ENCODE peak calls at places on chromosomes 7 and 10, in nine cellular contexts. P, X, B, A, F, J, Y, R and D are unnamed samples.
A peak's percentile ranks its signal among the peaks of the same experiment; 100 is the strongest.

GRCh38 chr10:22805304-22805703 is 90.9 kb upstream of the PIP4K2A start:
- DNase-seq in P (peak; percentile 58), B (no peak), Y (no peak), F (no peak), A (peak; percentile 73), R (peak; percentile 31), X (peak; percentile 73), J (no peak), D (peak; percentile 81)

GRCh38 chr7:44325181-44325671 is at the start of gene CAMK2B:
- DNase-seq in J (no peak), P (no peak), X (peak; percentile 41), R (no peak), A (no peak), Y (no peak), F (peak; percentile 65), B (no peak), D (peak; percentile 19)

GRCh38 chr7:21192662-21193061 is 235.2 kb upstream of the SP4 start:
- DNase-seq in B (peak; percentile 39), J (no peak), F (no peak), A (peak; percentile 16), Y (no peak), R (peak; percentile 17), X (no peak), P (no peak), D (no peak)

GRCh38 chr10:31042670-31043069 is 11.0 kb upstream of the ZNF438 start:
- DNase-seq in F (no peak), R (no peak), P (no peak), A (no peak), B (no peak), J (no peak), Y (no peak), X (no peak), D (no peak)

GRCh38 chr10:98078774-98079173 is 48.4 kb upstream of the CRTAC1 start:
- DNase-seq in Y (no peak), X (no peak), R (peak; percentile 26), B (no peak), J (no peak), F (no peak), A (no peak), P (no peak), D (no peak)

GRCh38 chr10:80662429-80663211 is 124.9 kb downstream of the SH2D4B start:
- DNase-seq in P (peak; percentile 71), F (peak; percentile 95), A (peak; percentile 75), X (peak; percentile 84), J (peak; percentile 98), Y (peak; percentile 86), B (peak; percentile 65), R (peak; percentile 84), D (peak; percentile 87)

GRCh38 chr7:155883491-155884224 is 71.4 kb upstream of the SHH start:
- DNase-seq in X (no peak), P (no peak), B (no peak), Y (no peak), F (no peak), R (no peak), A (no peak), J (no peak), D (no peak)

GRCh38 chr7:52355059-52355458 is 680.4 kb upstream of the POM121L12 start:
- DNase-seq in R (peak; percentile 41), Y (no peak), B (no peak), P (no peak), X (no peak), J (peak; percentile 61), F (peak; percentile 37), A (no peak), D (no peak)

GRCh38 chr10:28253174-28253783 is 49.6 kb downstream of the MPP7 start:
- DNase-seq in B (no peak), R (no peak), A (peak; percentile 19), J (no peak), F (no peak), Y (no peak), X (peak; percentile 36), P (no peak), D (peak; percentile 15)

GRCh38 chr7:22066484-22066883 is 120.8 kb upstream of the CDCA7L start:
- DNase-seq in F (peak; percentile 64), A (no peak), R (no peak), P (no peak), B (no peak), X (no peak), J (no peak), Y (no peak), D (no peak)

GRCh38 chr10:4939224-4940072 is 23.8 kb upstream of the AKR1C1 start:
- DNase-seq in F (no peak), Y (no peak), B (peak; percentile 22), X (peak; percentile 63), J (no peak), R (no peak), P (no peak), A (peak; percentile 8), D (no peak)

GRCh38 chr7:22329816-22330524 is 27.0 kb downstream of the RAPGEF5 start:
- DNase-seq in Y (no peak), R (no peak), J (no peak), P (no peak), X (no peak), F (no peak), B (no peak), A (no peak), D (no peak)

GRCh38 chr7:683526-684205 is 42.8 kb upstream of the DNAAF5 start:
- DNase-seq in Y (no peak), P (no peak), R (no peak), F (no peak), X (no peak), A (no peak), J (no peak), B (no peak), D (no peak)

GRCh38 chr7:151406886-151407583 is 2.8 kb downstream of the WDR86 start:
- DNase-seq in X (no peak), J (no peak), A (no peak), P (no peak), B (no peak), R (no peak), F (no peak), Y (no peak), D (no peak)

DNA sequence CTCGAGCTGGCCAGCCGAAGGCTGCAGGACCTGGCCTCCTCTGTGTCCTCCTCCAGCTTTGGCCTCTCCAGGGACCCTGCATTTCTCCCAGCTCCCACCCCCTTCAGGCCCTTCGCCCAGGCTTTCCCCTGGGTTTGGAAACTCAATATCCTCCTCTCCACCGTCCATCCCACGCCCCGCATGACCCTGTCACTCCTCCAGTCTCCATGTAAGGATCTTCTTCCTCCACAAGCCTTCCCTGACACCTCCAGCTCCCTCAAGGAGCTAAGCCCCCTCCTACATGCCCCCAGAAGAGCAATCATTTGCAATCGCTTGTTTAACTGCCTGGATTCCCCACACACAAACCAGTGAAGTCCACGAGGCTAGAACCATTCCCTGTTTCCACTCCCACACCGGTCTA is 24.6 kb upstream of the TMEM213 start:
- DNase-seq in Y (no peak), F (no peak), X (no peak), B (no peak), A (no peak), J (no peak), R (no peak), P (no peak), D (no peak)
- H3K4me3 ChIP-seq in Y (no peak overlapping the region), F (no peak overlapping the region), X (no peak overlapping the region), B (no peak overlapping the region), A (no peak overlapping the region), J (no peak overlapping the region), R (no peak overlapping the region), P (no peak overlapping the region), D (no peak overlapping the region)

GRCh38 chr10:132162021-132162531 is 24.7 kb upstream of the DPYSL4 start:
- DNase-seq in R (no peak), A (no peak), P (no peak), F (no peak), X (no peak), J (no peak), Y (no peak), B (no peak), D (no peak)
- H3K9ac ChIP-seq in R (no peak overlapping the region), A (no peak overlapping the region), P (no peak overlapping the region), F (no peak overlapping the region), X (no peak overlapping the region), J (no peak overlapping the region), Y (no peak overlapping the region), B (no peak overlapping the region), D (no peak overlapping the region)

DNA sequence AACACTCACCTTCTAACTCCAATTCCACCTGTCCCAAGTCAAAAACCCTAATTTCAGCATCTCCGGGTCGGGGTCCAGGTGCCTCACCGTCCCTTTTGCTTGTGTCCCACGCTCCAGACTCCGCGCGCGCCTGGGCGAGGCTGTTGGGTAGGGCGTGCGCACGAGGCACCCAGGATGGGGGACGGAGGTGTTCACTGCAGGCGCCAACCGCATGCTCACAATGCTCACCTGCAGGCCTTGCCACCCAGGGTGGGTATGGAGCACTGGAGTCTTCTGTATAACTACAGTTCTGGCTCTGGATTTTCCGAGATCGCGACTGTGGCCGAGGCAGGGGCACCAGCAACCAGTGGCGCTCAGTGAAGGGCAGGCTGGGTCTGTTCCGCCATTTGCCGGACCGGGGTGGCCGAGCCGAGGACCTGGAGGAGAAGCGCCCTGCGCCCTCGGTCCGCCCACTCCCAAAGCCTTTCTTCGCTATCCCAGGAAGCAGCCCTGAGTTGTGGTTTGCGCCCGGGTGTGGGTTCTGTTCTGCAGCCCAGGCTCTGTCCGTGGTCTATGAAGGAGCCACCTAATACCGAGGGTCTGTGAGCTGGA is 8.7 kb downstream of the FAM200A start:
- DNase-seq in P (no peak), A (no peak), Y (no peak), J (no peak), X (no peak), R (no peak), B (no peak), F (no peak), D (no peak)
- H3K9me3 ChIP-seq in P (peaks cover 50% of the 10 kb centered on the region), A (no peaks in the 10 kb centered on the region), Y (peaks cover 21% of the 10 kb centered on the region), J (peaks cover 32% of the 10 kb centered on the region), X (no peaks in the 10 kb centered on the region), R (no peaks in the 10 kb centered on the region), B (peaks cover 24% of the 10 kb centered on the region), F (peaks cover 11% of the 10 kb centered on the region), D (peaks cover 42% of the 10 kb centered on the region)

DNA sequence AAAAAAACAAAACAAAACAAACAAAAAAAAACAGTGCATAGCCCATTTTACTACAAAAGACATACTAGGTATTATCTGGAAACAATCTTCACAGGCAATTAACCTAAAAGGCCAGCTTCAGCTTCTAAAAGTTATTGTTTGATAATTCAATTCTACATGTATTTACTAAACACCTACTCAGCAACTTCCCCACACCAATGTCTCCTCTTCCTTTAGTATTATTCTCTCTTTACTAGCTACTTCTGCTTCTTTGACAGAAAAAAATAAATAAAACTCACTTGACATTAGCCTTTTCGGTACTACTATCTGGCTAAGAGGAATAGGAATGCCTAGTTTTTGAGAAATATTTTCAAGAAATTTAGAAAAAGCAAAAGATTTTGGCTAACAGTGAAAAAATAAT is 2.8 kb downstream of the TM9SF3 start:
- DNase-seq in B (no peak), R (no peak), J (no peak), F (no peak), P (no peak), X (no peak), A (no peak), Y (no peak), D (no peak)
- H3K4me3 ChIP-seq in B (no peak overlapping the region), R (no peak overlapping the region), J (no peak overlapping the region), F (no peak overlapping the region), P (no peak overlapping the region), X (peak overlapping the region; percentile 97), A (no peak overlapping the region), Y (no peak overlapping the region), D (peak overlapping the region; percentile 51)